ENCODE peak calls at places on chromosome 11, in five cellular contexts. V, C, X, T and Y are unnamed samples. For H3K4me1 and H3K27me3, the result is how much of the 10 kb centered on the place peaks cover.

GRCh38 chr11:94132152-94132558 is 3.5 kb downstream of the PANX1 start:
- DNase-seq in C (no peak), V (no peak), T (no peak), X (no peak), Y (peak)

GRCh38 chr11:119320593-119321524 is 3.9 kb upstream of the MCAM start:
- DNase-seq in V (no peak), C (peak), T (no peak), X (peak), Y (peak)

GRCh38 chr11:1307163-1307870 is 2.1 kb downstream of the TOLLIP start:
- DNase-seq in X (peak), T (no peak), C (no peak), V (no peak), Y (no peak)

GRCh38 chr11:62552465-62552782 is 5.8 kb upstream of the AHNAK start:
- DNase-seq in X (no peak), V (no peak), C (peak), T (no peak), Y (peak)

GRCh38 chr11:34449013-34449412 is 10.3 kb downstream of the CAT start:
- DNase-seq in C (no peak), T (no peak), X (no peak), V (no peak), Y (no peak)

GRCh38 chr11:66725114-66725513 is 3.9 kb downstream of the SPTBN2 start:
- DNase-seq in T (no peak), X (no peak), V (no peak), C (peak), Y (no peak)

GRCh38 chr11:95248666-95249467 is 17.9 kb upstream of the SESN3 start:
- DNase-seq in V (no peak), X (no peak), C (no peak), T (no peak), Y (no peak)

GRCh38 chr11:72769680-72770079 is 17.5 kb upstream of the ARAP1 start:
- DNase-seq in C (no peak), T (no peak), V (no peak), X (no peak), Y (no peak)

GRCh38 chr11:1835671-1836010 is 851 bp downstream of the SYT8 start:
- DNase-seq in V (no peak), T (no peak), C (no peak), X (no peak), Y (no peak)

GRCh38 chr11:121536116-121536515 is 83.3 kb upstream of the SORL1-AS1 start:
- DNase-seq in T (no peak), C (no peak), V (no peak), X (no peak), Y (no peak)

GRCh38 chr11:10351435-10351767 is 46.5 kb downstream of the ADM start:
- DNase-seq in T (peak), C (no peak), V (no peak), X (peak), Y (no peak)

GRCh38 chr11:19951558-19952083 is 208.7 kb downstream of the DBX1 start:
- DNase-seq in X (no peak), C (no peak), V (no peak), T (no peak), Y (no peak)

GRCh38 chr11:3796796-3797328 is 492 bp downstream of the NUP98 start:
- DNase-seq in X (no peak), T (no peak), V (peak), C (no peak), Y (no peak)

GRCh38 chr11:92295175-92296137 is 70.8 kb downstream of the FAT3 start:
- DNase-seq in T (no peak), V (no peak), C (no peak), X (no peak), Y (no peak)

GRCh38 chr11:102111011-102111786 is 952 bp downstream of the YAP1 start:
- DNase-seq in C (peak), V (peak), X (peak), T (peak), Y (peak)

GRCh38 chr11:93236741-93237675 is 39.2 kb upstream of the SLC36A4 start:
- DNase-seq in C (no peak), V (peak), X (no peak), T (peak), Y (no peak)

GRCh38 chr11:100777118-100777517 is 90.0 kb downstream of the ARHGAP42 start:
- DNase-seq in X (no peak), T (no peak), V (no peak), C (no peak), Y (no peak)

GRCh38 chr11:60906132-60906972 is at the start of gene PRPF19:
- DNase-seq in T (peak), V (peak), C (peak), X (peak), Y (peak)

GRCh38 chr11:132540586-132540985 is 991.7 kb downstream of the OPCML start:
- DNase-seq in T (no peak), C (no peak), X (no peak), V (no peak), Y (no peak)

GRCh38 chr11:95068549-95068948 is 1.8 kb downstream of the SRSF8 start:
- DNase-seq in C (peak), X (peak), T (peak), V (peak), Y (peak)

GRCh38 chr11:78415338-78415737 is 2.3 kb downstream of the GAB2 start:
- DNase-seq in V (no peak), X (no peak), C (no peak), T (no peak), Y (no peak)

GRCh38 chr11:90407350-90407749 is 184.5 kb upstream of the CHORDC1 start:
- DNase-seq in V (no peak), C (no peak), T (no peak), X (no peak), Y (no peak)

GRCh38 chr11:94997437-94997836 is 23.9 kb downstream of the KDM4D start:
- DNase-seq in T (no peak), V (no peak), X (no peak), C (no peak), Y (no peak)

GRCh38 chr11:45671246-45672171 is 6.1 kb upstream of the CHST1 start:
- DNase-seq in C (peak), T (peak), X (no peak), V (peak), Y (no peak)

GRCh38 chr11:69874984-69875673 is 55.9 kb upstream of the FGF3 start:
- DNase-seq in T (peak), C (peak), X (no peak), V (no peak), Y (no peak)

GRCh38 chr11:72735495-72736027 is 16.6 kb downstream of the ARAP1 start:
- DNase-seq in T (no peak), C (peak), V (no peak), X (no peak), Y (no peak)

GRCh38 chr11:11157201-11157600 is 195.8 kb downstream of the CSNK2A3 start:
- DNase-seq in X (no peak), C (no peak), T (no peak), V (peak), Y (no peak)

GRCh38 chr11:20032577-20033265 is 127.6 kb downstream of the DBX1 start:
- DNase-seq in X (no peak), T (no peak), V (no peak), C (no peak), Y (no peak)

GRCh38 chr11:71336996-71337772 is 84.8 kb upstream of the SHANK2 start:
- DNase-seq in T (no peak), X (no peak), C (no peak), V (no peak), Y (no peak)

GRCh38 chr11:132742929-132743328 is 789.4 kb downstream of the OPCML start:
- DNase-seq in C (no peak), T (no peak), V (no peak), X (no peak), Y (no peak)

GRCh38 chr11:85137597-85137996 is 489.5 kb downstream of the DLG2 start:
- DNase-seq in V (no peak), T (no peak), C (no peak), X (no peak), Y (no peak)

GRCh38 chr11:69906453-69906907 is 87.3 kb upstream of the FGF3 start:
- DNase-seq in T (no peak), X (no peak), V (no peak), C (no peak), Y (no peak)

GRCh38 chr11:69656536-69657455 is 15.8 kb downstream of the CCND1 start:
- DNase-seq in V (no peak), X (peak), C (peak), T (no peak), Y (no peak)

GRCh38 chr11:4808476-4808875 is 4.3 kb upstream of the OR52R1 start:
- DNase-seq in C (no peak), V (no peak), X (no peak), T (no peak), Y (no peak)

GRCh38 chr11:60831143-60831500 is 10.8 kb upstream of the CCDC86 start:
- DNase-seq in T (peak), V (peak), C (peak), X (peak), Y (peak)

GRCh38 chr11:3879967-3880542 is 24.6 kb downstream of the STIM1 start:
- DNase-seq in X (no peak), V (no peak), T (peak), C (no peak), Y (no peak)

GRCh38 chr11:30414283-30414682 is 91.4 kb downstream of the ARL14EP start:
- DNase-seq in X (no peak), C (no peak), T (no peak), V (no peak), Y (no peak)

GRCh38 chr11:111358038-111359001 is 20.8 kb downstream of the POU2AF1 start:
- DNase-seq in V (no peak), C (no peak), X (no peak), T (no peak), Y (no peak)
- TF ChIP-seq POLR2A in V (no peak), C (no peak), X (no peak), T (no peak), Y (no peak)

DNA sequence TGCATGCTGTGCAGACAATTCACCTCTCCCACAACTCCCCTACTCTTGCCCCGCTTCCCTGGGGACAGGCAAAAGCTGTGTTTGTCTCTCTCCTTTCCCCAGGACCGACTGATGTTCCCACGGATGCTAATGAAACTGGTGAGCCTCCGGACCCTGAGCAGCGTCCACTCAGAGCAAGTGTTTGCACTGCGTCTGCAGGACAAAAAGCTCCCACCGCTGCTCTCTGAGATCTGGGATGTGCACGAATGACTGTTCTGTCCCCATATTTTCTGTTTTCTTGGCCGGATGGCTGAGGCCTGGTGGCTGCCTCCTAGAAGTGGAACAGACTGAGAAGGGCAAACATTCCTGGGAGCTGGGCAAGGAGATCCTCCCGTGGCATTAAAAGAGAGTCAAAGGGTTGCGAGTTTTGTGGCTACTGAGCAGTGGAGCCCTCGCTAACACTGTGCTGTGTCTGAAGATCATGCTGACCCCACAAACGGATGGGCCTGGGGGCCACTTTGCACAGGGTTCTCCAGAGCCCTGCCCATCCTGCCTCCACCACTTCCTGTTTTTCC is 1.4 kb upstream of the MADD start:
- DNase-seq in X (no peak), T (no peak), V (no peak), C (no peak), Y (no peak)
- H3K4me1 ChIP-seq in X (under half), T (under half), V (under half), C (under half), Y (under half)

DNA sequence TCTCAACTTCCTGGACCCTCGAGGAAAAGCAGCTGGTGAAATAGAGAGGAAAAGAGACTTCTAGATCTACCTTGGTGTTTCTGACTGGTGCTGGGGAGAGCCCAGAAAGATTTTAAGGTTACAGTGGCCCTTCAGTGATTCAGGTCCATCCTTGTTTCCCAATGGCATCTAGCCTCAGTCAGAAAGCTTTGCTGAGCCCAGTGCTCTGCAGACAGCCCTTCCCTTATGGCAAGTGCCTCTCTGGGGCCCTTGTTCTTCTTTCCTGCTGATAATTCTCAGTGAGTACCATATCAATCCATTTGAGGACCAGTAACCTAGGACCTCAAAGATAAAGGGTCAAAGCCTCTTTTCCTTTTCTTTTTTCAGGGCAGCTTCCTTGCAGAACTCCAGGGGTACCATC is 25.1 kb upstream of the TMEM135 start:
- DNase-seq in C (no peak), V (no peak), T (no peak), X (no peak), Y (no peak)
- H3K27me3 ChIP-seq in C (under half), V (under half), T (under half), X (under half), Y (under half)

GRCh38 chr11:128733440-128734115 is 39.7 kb downstream of the FLI1 start:
- DNase-seq in T (no peak), C (no peak), V (no peak), X (no peak), Y (no peak)
- TF ChIP-seq POLR2A in T (no peak), C (no peak), V (no peak), X (no peak), Y (no peak)

DNA sequence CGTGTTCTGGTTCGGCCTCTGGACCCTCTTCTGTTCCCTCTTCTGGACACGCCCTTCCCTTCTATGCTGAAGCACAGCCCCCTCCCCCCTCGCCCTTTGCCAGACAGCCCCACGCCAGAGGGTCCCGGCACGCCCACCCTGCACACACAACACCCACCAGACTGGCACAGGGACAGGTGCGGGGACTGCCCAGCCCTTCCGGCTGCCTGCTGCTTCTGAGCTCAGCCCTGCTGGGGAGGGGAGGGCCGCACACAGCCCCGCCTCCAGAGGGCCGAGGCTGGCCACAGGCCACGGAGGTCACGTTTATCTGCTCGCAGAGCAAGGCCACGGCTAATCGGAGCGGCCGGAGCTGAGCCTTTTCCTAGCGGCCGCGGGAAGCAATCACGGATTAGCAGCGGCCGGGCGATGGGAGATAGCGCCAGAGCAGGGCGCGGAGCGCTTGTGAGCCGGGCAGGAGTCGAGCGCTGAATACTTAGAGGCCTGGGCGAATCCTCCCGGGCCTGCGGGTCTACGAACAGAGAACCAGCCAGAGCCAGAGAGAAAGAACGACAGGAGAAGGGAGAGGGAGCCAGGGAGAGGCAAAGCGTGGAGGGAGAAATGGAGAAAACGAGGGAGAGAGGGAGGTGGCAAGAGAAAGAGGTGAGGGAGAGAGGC is 21.5 kb downstream of the OTUB1 start:
- DNase-seq in X (peak), C (peak), V (peak), T (peak), Y (peak)
- H3K4me1 ChIP-seq in X (under half), C (under half), V (under half), T (half or more), Y (under half)